ENCODE peak calls at places on chromosomes 4 and X, in seven cellular contexts. Q is left lung, T is neural progenitor cell, L is tibial artery, V is cardiac muscle cell, B is psoas muscle, G is PC-3. K is an unnamed sample. For H3K4me1 and H3K36me3, the result is how much of the 10 kb centered on the place peaks cover.

GRCh38 chr4:148922497-148922896 is 480.3 kb upstream of the NR3C2 start:
- DNase-seq in Q (no peak), T (no peak), L (no peak), V (no peak), B (no peak), G (no peak), K (no peak)

GRCh38 chr4:47913858-47914218 is 545 bp downstream of the NFXL1 start:
- DNase-seq in Q (peak), T (peak), L (no peak), V (peak), B (peak), G (peak), K (no peak)

GRCh38 chr4:3411676-3412075 is 30.1 kb upstream of the HGFAC start:
- DNase-seq in Q (no peak), T (no peak), L (no peak), V (no peak), B (peak), G (no peak), K (no peak)

GRCh38 chr4:83093060-83093640 is 21.4 kb downstream of the PLAC8 start:
- DNase-seq in Q (no peak), T (peak), L (no peak), V (no peak), B (no peak), G (no peak), K (no peak)

GRCh38 chr4:41176357-41176756 is 38.0 kb downstream of the APBB2 start:
- DNase-seq in Q (no peak), T (no peak), L (no peak), V (no peak), B (no peak), G (peak), K (no peak)

GRCh38 chrX:73468376-73468775 is 21.5 kb downstream of the CDX4 start:
- DNase-seq in Q (no peak), T (no peak), L (no peak), V (no peak), B (no peak), G (no peak), K (no peak)

GRCh38 chr4:183987987-183988392 is 82.9 kb downstream of the STOX2 start:
- DNase-seq in Q (no peak), T (peak), L (peak), V (peak), B (peak), G (peak), K (peak)

GRCh38 chr4:17168571-17168970 is 270.1 kb upstream of the LDB2 start:
- DNase-seq in Q (no peak), T (no peak), L (no peak), V (no peak), B (no peak), G (no peak), K (no peak)

GRCh38 chrX:28549839-28550238 is 37.4 kb upstream of the IL1RAPL1 start:
- DNase-seq in Q (no peak), T (no peak), L (no peak), V (no peak), B (no peak), G (peak), K (no peak)

GRCh38 chrX:49172280-49172780 is 632 bp downstream of the PLP2 start:
- DNase-seq in Q (peak), T (no peak), L (peak), V (peak), B (peak), G (peak), K (peak)

GRCh38 chr4:44425614-44426208 is 22.9 kb downstream of the KCTD8 start:
- DNase-seq in Q (no peak), T (peak), L (no peak), V (peak), B (no peak), G (peak), K (no peak)

GRCh38 chr4:18020671-18021469 is 685 bp downstream of the LCORL start:
- DNase-seq in Q (peak), T (peak), L (peak), V (peak), B (peak), G (peak), K (peak)

DNA sequence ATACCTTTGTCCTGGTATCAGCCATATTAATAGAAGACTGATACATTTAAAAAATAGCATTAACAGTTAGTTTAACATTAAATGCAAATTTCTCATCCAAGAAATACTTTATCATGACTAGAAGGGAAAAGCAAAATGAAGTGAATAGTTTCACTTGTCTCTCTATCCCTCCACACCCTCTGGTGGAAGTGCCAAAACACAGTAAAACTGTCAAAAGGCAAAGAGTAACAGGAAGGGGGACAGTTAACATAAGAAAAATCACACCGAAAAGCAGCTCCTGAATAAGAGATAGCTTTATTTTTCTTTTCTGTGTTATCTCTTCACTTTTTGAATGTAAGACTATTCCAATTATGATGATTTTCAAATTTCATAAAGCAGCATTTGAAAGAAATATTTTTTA is 187.2 kb downstream of the FBXW7 start:
- DNase-seq in Q (no peak), T (peak), L (no peak), V (peak), B (no peak), G (peak), K (no peak)
- H3K4me1 ChIP-seq in Q (under half), T (under half), L (under half), V (under half), B (under half), G (under half), K (under half)

DNA sequence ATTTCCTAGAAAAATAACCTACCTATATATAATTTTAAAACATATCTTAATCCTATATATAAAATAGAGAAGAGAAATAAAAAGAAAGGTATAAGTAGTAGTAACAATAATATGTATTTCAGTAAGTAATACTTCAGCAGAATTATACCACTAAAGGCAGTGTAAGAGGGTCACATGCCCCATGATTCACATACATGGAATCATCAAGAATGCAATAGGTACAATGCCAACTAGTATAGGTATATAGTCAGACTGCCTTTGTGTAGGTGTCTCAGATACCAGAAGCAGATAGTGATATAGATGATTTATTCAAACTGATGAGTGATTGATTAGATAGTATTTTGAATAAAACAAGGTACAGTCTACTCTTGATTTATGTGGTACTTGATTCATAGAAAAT is 9.4 kb downstream of the AIMP1 start:
- DNase-seq in Q (no peak), T (no peak), L (no peak), V (no peak), B (no peak), G (no peak), K (no peak)
- H3K36me3 ChIP-seq in Q (under half), T (under half), L (under half), V (under half), B (half or more), G (under half), K (under half)

DNA sequence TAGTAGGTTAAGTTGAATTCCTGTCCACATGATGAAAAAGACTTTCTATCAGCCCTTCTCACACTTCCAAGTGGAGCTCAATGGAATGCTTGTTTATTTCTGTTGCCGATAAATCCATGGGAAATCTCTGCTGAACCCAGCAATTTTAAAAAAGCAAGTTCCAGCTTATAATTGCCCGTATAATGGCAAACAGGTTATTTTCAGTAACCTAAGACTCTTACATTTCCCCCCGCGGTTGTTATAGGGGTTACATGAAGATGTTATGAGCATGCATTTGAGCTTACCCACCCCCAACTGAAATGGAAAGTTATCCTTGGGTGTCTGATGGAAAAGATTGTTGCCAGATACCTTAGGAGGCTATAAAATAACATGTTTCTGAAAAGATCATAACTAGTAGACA is 136.2 kb downstream of the PALLD start:
- DNase-seq in Q (no peak), T (no peak), L (no peak), V (no peak), B (no peak), G (peak), K (no peak)
- H3K4me1 ChIP-seq in Q (under half), T (half or more), L (under half), V (under half), B (half or more), G (half or more), K (under half)

GRCh38 chr4:10097906-10098769 is 18.5 kb downstream of the WDR1 start:
- DNase-seq in Q (peak), T (no peak), L (no peak), V (no peak), B (peak), G (no peak), K (no peak)

GRCh38 chr4:10101559-10102192 is 14.9 kb downstream of the WDR1 start:
- DNase-seq in Q (peak), T (no peak), L (no peak), V (no peak), B (no peak), G (no peak), K (no peak)

GRCh38 chr4:10100734-10101216 is 15.8 kb downstream of the WDR1 start:
- DNase-seq in Q (peak), T (no peak), L (peak), V (no peak), B (no peak), G (no peak), K (no peak)

GRCh38 chr4:10098770-10099139 is 17.8 kb downstream of the WDR1 start:
- DNase-seq in Q (peak), T (no peak), L (no peak), V (no peak), B (no peak), G (peak), K (no peak)

GRCh38 chr4:10099521-10100325 is 16.9 kb downstream of the WDR1 start:
- DNase-seq in Q (peak), T (peak), L (no peak), V (no peak), B (no peak), G (no peak), K (no peak)
- H3K36me3 ChIP-seq in Q (half or more), T (under half), L (under half), V (under half), B (half or more), G (under half), K (half or more)

DNA sequence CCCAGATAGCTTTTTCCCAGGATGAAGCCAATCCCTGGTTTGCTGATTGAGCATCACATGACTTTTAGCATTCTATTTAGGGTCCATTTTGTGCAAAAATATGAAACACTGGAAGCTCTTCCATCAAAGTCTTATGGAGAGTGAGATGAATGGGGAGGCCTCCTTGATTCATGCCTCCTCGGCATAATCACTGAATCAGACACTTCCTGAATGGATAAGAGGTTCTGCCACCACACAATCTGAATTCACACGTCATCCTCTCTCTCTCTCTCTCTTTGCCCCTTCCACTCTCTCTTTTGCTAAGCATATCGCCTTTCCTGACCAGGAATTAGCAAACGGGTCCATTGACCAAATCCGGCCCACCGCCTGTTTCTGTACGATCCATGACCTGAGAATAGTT is 68.7 kb downstream of the CRMP1 start:
- DNase-seq in Q (no peak), T (no peak), L (no peak), V (no peak), B (no peak), G (no peak), K (no peak)
- H3K4me1 ChIP-seq in Q (under half), T (under half), L (under half), V (under half), B (under half), G (under half), K (under half)

GRCh38 chrX:41522681-41523080 is 75.5 kb downstream of the NYX start:
- DNase-seq in Q (no peak), T (no peak), L (no peak), V (no peak), B (no peak), G (no peak), K (no peak)
- H3K36me3 ChIP-seq in Q (under half), T (under half), L (under half), V (under half), B (under half), G (under half), K (under half)

GRCh38 chr4:73344106-73344505 is 60.0 kb upstream of the ALB start:
- DNase-seq in Q (no peak), T (no peak), L (no peak), V (no peak), B (no peak), G (no peak), K (no peak)
- H3K4me1 ChIP-seq in Q (under half), T (under half), L (under half), V (under half), B (under half), G (under half), K (under half)

GRCh38 chrX:115939070-115939469 is 231.5 kb upstream of the AGTR2 start:
- DNase-seq in Q (no peak), T (no peak), L (no peak), V (no peak), B (no peak), G (no peak), K (no peak)
- H3K36me3 ChIP-seq in Q (under half), T (under half), L (under half), V (under half), B (under half), G (under half), K (under half)

GRCh38 chr4:5899881-5900280 is 7.0 kb upstream of the CRMP1 start:
- DNase-seq in Q (no peak), T (no peak), L (no peak), V (no peak), B (no peak), G (no peak), K (no peak)
- H3K4me1 ChIP-seq in Q (under half), T (under half), L (under half), V (under half), B (under half), G (under half), K (under half)

K was measured in right atrium auricular region.